ENCODE peak calls at places on chromosome 19, in six cellular contexts. J is adrenal gland, U is A549, S is uterus, V is IMR-90, Z is K562. B is an unnamed sample.
A peak's percentile ranks its signal among the peaks of the same experiment; 100 is the strongest.

GRCh38 chr19:58181902-58182576 is 822 bp upstream of the ZNF274 start:
- DNase-seq in J (peak; percentile 17), U (peak; percentile 41), S (no peak), V (no peak), Z (peak; percentile 44), B (peak; percentile 86)

GRCh38 chr19:1098177-1099051 is 3.2 kb upstream of the POLR2E start:
- DNase-seq in J (peak; percentile 64), U (no peak), S (no peak), V (peak; percentile 34), Z (no peak), B (no peak)

GRCh38 chr19:47631681-47632446 is 22.9 kb downstream of the BICRA start:
- DNase-seq in J (no peak), U (no peak), S (peak; percentile 54), V (no peak), Z (no peak), B (no peak)

GRCh38 chr19:33631628-33631995 is 9.9 kb downstream of the CHST8 start:
- DNase-seq in J (no peak), U (no peak), S (no peak), V (no peak), Z (no peak), B (no peak)

GRCh38 chr19:50894478-50895356 is 16.5 kb downstream of the KLK4 start:
- DNase-seq in J (no peak), U (no peak), S (no peak), V (no peak), Z (no peak), B (no peak)

GRCh38 chr19:40200352-40201099 is 9.3 kb downstream of the MAP3K10 start:
- DNase-seq in J (no peak), U (no peak), S (no peak), V (no peak), Z (no peak), B (no peak)

GRCh38 chr19:33796164-33797100 is at the start of gene KCTD15:
- DNase-seq in J (no peak), U (no peak), S (peak; percentile 33), V (peak; percentile 31), Z (peak; percentile 75), B (peak; percentile 43)

GRCh38 chr19:38369584-38369983 is 4.8 kb upstream of the PSMD8 start:
- DNase-seq in J (no peak), U (no peak), S (no peak), V (no peak), Z (no peak), B (no peak)

GRCh38 chr19:38975214-38975860 is at the start of gene FBXO17:
- DNase-seq in J (peak; percentile 28), U (peak; percentile 84), S (peak; percentile 51), V (peak; percentile 63), Z (peak; percentile 81), B (peak; percentile 49)

GRCh38 chr19:18676692-18677091 is 6.8 kb upstream of the CRTC1 start:
- DNase-seq in J (no peak), U (no peak), S (no peak), V (no peak), Z (no peak), B (no peak)

GRCh38 chr19:13039211-13039789 is 44.0 kb downstream of the NFIX start:
- DNase-seq in J (no peak), U (no peak), S (no peak), V (no peak), Z (no peak), B (no peak)

GRCh38 chr19:48668761-48669160 is 4.1 kb downstream of the NTN5 start:
- DNase-seq in J (no peak), U (no peak), S (no peak), V (no peak), Z (no peak), B (no peak)

GRCh38 chr19:49331616-49332055 is 3.6 kb upstream of the CD37 start:
- DNase-seq in J (peak; percentile 43), U (peak; percentile 60), S (no peak), V (peak; percentile 57), Z (peak; percentile 73), B (peak; percentile 64)

GRCh38 chr19:49133621-49134454 is 14.5 kb downstream of the PPFIA3 start:
- DNase-seq in J (peak; percentile 81), U (peak; percentile 73), S (peak; percentile 64), V (peak; percentile 70), Z (peak; percentile 72), B (peak; percentile 67)

GRCh38 chr19:29172302-29172701 is 40.6 kb downstream of the UQCRFS1 start:
- DNase-seq in J (no peak), U (no peak), S (no peak), V (no peak), Z (no peak), B (no peak)

GRCh38 chr19:8371011-8371804 is 7.3 kb downstream of the ANGPTL4 start:
- DNase-seq in J (no peak), U (no peak), S (no peak), V (no peak), Z (peak; percentile 79), B (no peak)

GRCh38 chr19:47765522-47766358 is 12.8 kb upstream of the SELENOW start:
- DNase-seq in J (peak; percentile 53), U (peak; percentile 58), S (peak; percentile 65), V (peak; percentile 44), Z (peak; percentile 62), B (peak; percentile 61)

GRCh38 chr19:52648336-52648990 is 10.3 kb upstream of the ZNF83 start:
- DNase-seq in J (no peak), U (no peak), S (no peak), V (peak; percentile 68), Z (no peak), B (no peak)

GRCh38 chr19:46656541-46656940 is 4.4 kb downstream of the DACT3 start:
- DNase-seq in J (no peak), U (no peak), S (no peak), V (no peak), Z (no peak), B (no peak)

GRCh38 chr19:34712606-34713261 is 21.3 kb upstream of the ZNF181 start:
- DNase-seq in J (peak; percentile 66), U (peak; percentile 77), S (peak; percentile 58), V (peak; percentile 82), Z (peak; percentile 64), B (peak; percentile 71)

GRCh38 chr19:3184847-3185481 is 766 bp upstream of the NCLN start:
- DNase-seq in J (no peak), U (peak; percentile 28), S (peak; percentile 80), V (no peak), Z (peak; percentile 57), B (peak; percentile 94)

GRCh38 chr19:3186891-3187661 is 1.3 kb downstream of the NCLN start:
- DNase-seq in J (peak; percentile 58), U (no peak), S (no peak), V (no peak), Z (peak; percentile 54), B (no peak)

GRCh38 chr19:3183721-3184641 is 1.7 kb upstream of the NCLN start:
- DNase-seq in J (no peak), U (no peak), S (no peak), V (no peak), Z (peak; percentile 72), B (no peak)

GRCh38 chr19:3186377-3186688 is 603 bp downstream of the NCLN start:
- DNase-seq in J (no peak), U (no peak), S (no peak), V (no peak), Z (no peak), B (no peak)

GRCh38 chr19:3185482-3186376 is at the start of gene NCLN:
- DNase-seq in J (peak; percentile 94), U (peak; percentile 42), S (peak; percentile 95), V (peak; percentile 91), Z (peak; percentile 84), B (peak; percentile 98)
- TF ChIP-seq POLR2A in J (peak; percentile 58), U (peak; percentile 48), S (no peak), V (no peak), Z (peak; percentile 83), B (no peak)

GRCh38 chr19:2509096-2509495 is 33.2 kb downstream of the GADD45B start:
- DNase-seq in J (no peak), U (no peak), S (no peak), V (no peak), Z (no peak), B (no peak)
- H3K4me3 ChIP-seq in J (no peak overlapping the region), U (no peak overlapping the region), S (no peak overlapping the region), V (no peak overlapping the region), Z (no peak overlapping the region), B (no peak overlapping the region)

DNA sequence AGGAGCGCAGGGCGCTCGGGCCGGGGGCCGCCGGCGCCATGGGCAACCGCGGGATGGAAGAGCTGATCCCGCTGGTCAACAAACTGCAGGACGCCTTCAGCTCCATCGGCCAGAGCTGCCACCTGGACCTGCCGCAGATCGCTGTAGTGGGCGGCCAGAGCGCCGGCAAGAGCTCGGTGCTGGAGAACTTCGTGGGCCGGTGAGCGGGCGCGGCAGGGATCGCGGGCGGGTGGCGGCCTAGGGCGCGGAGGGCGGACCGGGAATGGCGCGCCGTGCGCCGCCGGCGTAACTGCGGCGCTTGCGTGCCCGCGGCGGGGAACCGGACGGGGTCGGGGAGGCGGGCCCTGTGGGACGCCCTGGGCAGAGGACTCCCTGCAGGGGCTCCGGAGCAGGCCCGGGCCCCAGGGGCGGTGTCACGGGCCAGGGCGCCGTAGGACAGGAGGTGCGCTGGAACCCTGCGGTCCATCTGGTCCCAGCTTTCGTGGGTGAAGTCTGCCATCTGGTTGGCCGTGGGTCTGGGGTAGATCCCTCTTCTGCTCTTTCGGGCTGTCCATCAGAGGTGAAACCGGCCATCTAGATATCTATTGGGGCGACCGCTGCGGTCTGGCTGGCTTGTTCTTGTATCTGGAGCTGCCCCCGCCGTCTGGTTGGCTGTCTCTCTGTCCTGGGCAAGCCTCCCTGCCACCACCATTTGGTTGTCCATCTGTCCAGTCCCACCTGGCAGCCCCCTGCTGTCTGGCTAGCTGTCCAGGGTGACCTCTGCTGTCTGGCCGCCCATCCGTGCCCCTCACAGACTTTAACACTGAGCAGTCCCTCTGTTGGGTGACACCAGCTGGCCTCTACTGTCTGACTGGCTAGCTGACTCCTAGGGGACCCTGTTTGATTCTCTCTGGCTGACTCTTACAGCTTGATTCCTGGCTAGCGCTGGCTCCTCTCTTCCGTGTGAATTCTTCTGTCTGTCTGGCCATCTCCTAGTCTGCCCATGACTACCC is 622 bp downstream of the DNM2 start:
- DNase-seq in J (peak; percentile 51), U (no peak), S (no peak), V (peak; percentile 28), Z (peak; percentile 69), B (peak; percentile 51)
- TF ChIP-seq POLR2A in J (no peak), U (no peak), S (no peak), V (peak; percentile 50), Z (peak; percentile 70), B (no peak)

GRCh38 chr19:44961821-44962220 is 6.6 kb downstream of the CLPTM1 start:
- DNase-seq in J (no peak), U (no peak), S (no peak), V (no peak), Z (no peak), B (no peak)
- H3K4me3 ChIP-seq in J (no peak overlapping the region), U (no peak overlapping the region), S (no peak overlapping the region), V (no peak overlapping the region), Z (no peak overlapping the region), B (no peak overlapping the region)